ENCODE peak calls at places on chromosomes 5 and 9, in five cellular contexts. S, K, F, R and V are unnamed samples.

GRCh38 chr5:77423022-77423750 is 68.9 kb downstream of the WDR41 start:
- DNase-seq in S (no peak), K (no peak), F (no peak), R (peak), V (no peak)

GRCh38 chr5:109316631-109317030 is 93.1 kb downstream of the PJA2 start:
- DNase-seq in S (no peak), K (no peak), F (peak), R (peak), V (peak)

GRCh38 chr9:69174645-69175487 is 789 bp downstream of the TJP2 start:
- DNase-seq in S (no peak), K (no peak), F (peak), R (peak), V (peak)

GRCh38 chr5:145658435-145658834 is 176.7 kb downstream of the PRELID2 start:
- DNase-seq in S (no peak), K (no peak), F (no peak), R (no peak), V (no peak)

GRCh38 chr5:111668713-111669112 is 88.3 kb downstream of the NREP start:
- DNase-seq in S (no peak), K (no peak), F (peak), R (no peak), V (peak)

GRCh38 chr5:177405805-177406204 is 3.6 kb downstream of the F12 start:
- DNase-seq in S (no peak), K (no peak), F (no peak), R (no peak), V (no peak)

GRCh38 chr5:124088289-124089064 is 576.5 kb downstream of the CSNK1G3 start:
- DNase-seq in S (no peak), K (no peak), F (no peak), R (no peak), V (no peak)

GRCh38 chr9:29062446-29062845 is 1489.2 kb upstream of the C9orf72 start:
- DNase-seq in S (no peak), K (no peak), F (no peak), R (no peak), V (no peak)

GRCh38 chr5:160270704-160271103 is 41.4 kb downstream of the FABP6 start:
- DNase-seq in S (no peak), K (no peak), F (no peak), R (no peak), V (no peak)

GRCh38 chr9:91131433-91131839 is 230.3 kb downstream of the AUH start:
- DNase-seq in S (no peak), K (no peak), F (peak), R (peak), V (peak)

GRCh38 chr5:56900858-56901578 is 8.4 kb upstream of the SETD9 start:
- DNase-seq in S (no peak), K (peak), F (peak), R (peak), V (peak)

GRCh38 chr9:112872019-112872418 is 18.7 kb downstream of the SLC46A2 start:
- DNase-seq in S (no peak), K (no peak), F (no peak), R (no peak), V (no peak)

GRCh38 chr5:180484813-180485212 is 9.4 kb upstream of the CNOT6 start:
- DNase-seq in S (no peak), K (no peak), F (no peak), R (no peak), V (no peak)

GRCh38 chr5:129063483-129064136 is 30.9 kb upstream of the ISOC1 start:
- DNase-seq in S (no peak), K (no peak), F (peak), R (peak), V (no peak)

GRCh38 chr5:103523319-103523718 is 39.3 kb downstream of the NUDT12 start:
- DNase-seq in S (no peak), K (no peak), F (peak), R (no peak), V (no peak)

GRCh38 chr9:111866976-111867375 is 29.6 kb upstream of the UGCG start:
- DNase-seq in S (no peak), K (no peak), F (peak), R (peak), V (peak)